ENCODE peak calls at places on chromosomes 4 and X, in seven cellular contexts. I, T, R, V, D, L and H are unnamed samples.

GRCh38 chr4:180160195-180160985 is 2082.8 kb upstream of the TENM3 start:
- DNase-seq in I (no peak), T (no peak), R (peak; percentile 23), V (peak; percentile 3), D (no peak), L (no peak), H (no peak)

GRCh38 chr4:38400946-38401345 is 263.1 kb upstream of the KLF3 start:
- DNase-seq in I (no peak), T (no peak), R (no peak), V (no peak), D (no peak), L (no peak), H (no peak)

GRCh38 chr4:173494013-173494970 is 35.7 kb downstream of the HAND2 start:
- DNase-seq in I (peak; percentile 69), T (peak; percentile 67), R (peak; percentile 62), V (peak; percentile 66), D (no peak), L (peak; percentile 65), H (peak; percentile 63)

GRCh38 chr4:17502764-17503163 is 9.1 kb downstream of the QDPR start:
- DNase-seq in I (no peak), T (no peak), R (peak; percentile 48), V (no peak), D (no peak), L (no peak), H (no peak)

GRCh38 chr4:53635697-53636483 is 44.6 kb upstream of the LNX1 start:
- DNase-seq in I (no peak), T (no peak), R (no peak), V (no peak), D (no peak), L (no peak), H (no peak)

GRCh38 chrX:107505223-107505622 is 55.8 kb downstream of the FRMPD3 start:
- DNase-seq in I (no peak), T (no peak), R (no peak), V (peak; percentile 1), D (no peak), L (no peak), H (no peak)

GRCh38 chr4:48341776-48342558 is 638 bp downstream of the SLAIN2 start:
- DNase-seq in I (peak; percentile 45), T (peak; percentile 57), R (peak; percentile 28), V (no peak), D (peak; percentile 58), L (peak; percentile 55), H (peak; percentile 76)

GRCh38 chrX:129872524-129872923 is 28.8 kb upstream of the ZDHHC9 start:
- DNase-seq in I (no peak), T (no peak), R (no peak), V (no peak), D (no peak), L (no peak), H (no peak)

GRCh38 chr4:75344915-75345314 is 169.3 kb downstream of the RCHY1 start:
- DNase-seq in I (no peak), T (no peak), R (peak; percentile 92), V (no peak), D (no peak), L (no peak), H (no peak)

GRCh38 chr4:177064116-177064515 is 245.6 kb upstream of the NEIL3 start:
- DNase-seq in I (no peak), T (no peak), R (no peak), V (no peak), D (no peak), L (no peak), H (no peak)

GRCh38 chr4:100268807-100269206 is 78.5 kb upstream of the DDIT4L start:
- DNase-seq in I (no peak), T (no peak), R (no peak), V (no peak), D (no peak), L (no peak), H (no peak)

GRCh38 chrX:137563681-137564651 is 2.0 kb upstream of the ZIC3 start:
- DNase-seq in I (no peak), T (no peak), R (no peak), V (no peak), D (no peak), L (no peak), H (no peak)

GRCh38 chr4:98092833-98093439 is 50.3 kb downstream of the STPG2 start:
- DNase-seq in I (no peak), T (no peak), R (peak; percentile 2), V (peak; percentile 9), D (no peak), L (no peak), H (no peak)

GRCh38 chr4:179981161-179981560 is 2262.0 kb upstream of the TENM3 start:
- DNase-seq in I (no peak), T (no peak), R (no peak), V (no peak), D (no peak), L (no peak), H (no peak)

GRCh38 chrX:126165721-126166401 is at the start of gene DCAF12L2:
- DNase-seq in I (no peak), T (no peak), R (no peak), V (no peak), D (no peak), L (no peak), H (peak; percentile 11)

GRCh38 chrX:21972721-21973120 is 32.2 kb downstream of the SMS start:
- DNase-seq in I (no peak), T (no peak), R (peak; percentile 83), V (no peak), D (no peak), L (no peak), H (no peak)

GRCh38 chr4:100986360-100986868 is 360.9 kb downstream of the PPP3CA start:
- DNase-seq in I (no peak), T (peak; percentile 12), R (no peak), V (peak; percentile 7), D (no peak), L (no peak), H (peak; percentile 56)

GRCh38 chr4:76251448-76252270 is at the start of gene FAM47E:
- DNase-seq in I (peak; percentile 89), T (peak; percentile 93), R (peak; percentile 6), V (peak; percentile 57), D (peak; percentile 92), L (peak; percentile 88), H (peak; percentile 94)

GRCh38 chrX:42530027-42530426 is 247.9 kb downstream of the PPP1R2C start:
- DNase-seq in I (no peak), T (no peak), R (peak; percentile 28), V (no peak), D (no peak), L (no peak), H (no peak)

GRCh38 chr4:151721466-151721865 is 39.3 kb downstream of the GATB start:
- DNase-seq in I (no peak), T (no peak), R (no peak), V (no peak), D (no peak), L (no peak), H (no peak)

GRCh38 chrX:38004046-38004445 is 2.3 kb upstream of the SYTL5 start:
- DNase-seq in I (no peak), T (no peak), R (no peak), V (no peak), D (no peak), L (no peak), H (no peak)

GRCh38 chr4:68175562-68176155 is 46.0 kb upstream of the TMPRSS11F start:
- DNase-seq in I (no peak), T (peak; percentile 19), R (peak; percentile 51), V (peak; percentile 44), D (no peak), L (no peak), H (no peak)

GRCh38 chr4:69098470-69098869 is 2.2 kb downstream of the UGT2B7 start:
- DNase-seq in I (no peak), T (peak; percentile 35), R (no peak), V (peak; percentile 93), D (no peak), L (peak; percentile 29), H (no peak)

GRCh38 chr4:54661156-54661555 is 3.4 kb downstream of the KIT start:
- DNase-seq in I (no peak), T (no peak), R (peak; percentile 39), V (no peak), D (no peak), L (no peak), H (no peak)

GRCh38 chr4:187084696-187085095 is 361.0 kb upstream of the FAT1 start:
- DNase-seq in I (no peak), T (no peak), R (no peak), V (no peak), D (no peak), L (no peak), H (no peak)

GRCh38 chrX:71177327-71177726 is 32.7 kb downstream of the NLGN3 start:
- DNase-seq in I (no peak), T (no peak), R (no peak), V (peak; percentile 14), D (no peak), L (no peak), H (no peak)

GRCh38 chr4:13543648-13544555 is at the start of gene NKX3-2:
- DNase-seq in I (no peak), T (no peak), R (peak; percentile 20), V (no peak), D (no peak), L (no peak), H (no peak)

GRCh38 chrX:2748171-2748814 is 3.5 kb upstream of the XG start:
- DNase-seq in I (no peak), T (no peak), R (no peak), V (no peak), D (no peak), L (no peak), H (no peak)

GRCh38 chr4:184817494-184818215 is 8.1 kb downstream of the ACSL1 start:
- DNase-seq in I (no peak), T (no peak), R (no peak), V (no peak), D (no peak), L (no peak), H (no peak)

GRCh38 chr4:73585345-73585744 is 34.9 kb downstream of the RASSF6 start:
- DNase-seq in I (no peak), T (no peak), R (no peak), V (no peak), D (no peak), L (no peak), H (no peak)
- H3K27ac ChIP-seq in I (no peak overlapping the region), T (no peak overlapping the region), R (no peak overlapping the region), V (no peak overlapping the region), D (no peak overlapping the region), L (no peak overlapping the region), H (no peak overlapping the region)

GRCh38 chrX:40735318-40736169 is at the start of gene MED14:
- DNase-seq in I (peak; percentile 92), T (peak; percentile 85), R (peak; percentile 83), V (peak; percentile 83), D (peak; percentile 69), L (peak; percentile 86), H (peak; percentile 96)
- TF ChIP-seq POLR2A in I (peak; percentile 48), T (peak; percentile 51), R (peak; percentile 88), V (peak; percentile 71), D (no peak), L (no peak), H (peak; percentile 64)

DNA sequence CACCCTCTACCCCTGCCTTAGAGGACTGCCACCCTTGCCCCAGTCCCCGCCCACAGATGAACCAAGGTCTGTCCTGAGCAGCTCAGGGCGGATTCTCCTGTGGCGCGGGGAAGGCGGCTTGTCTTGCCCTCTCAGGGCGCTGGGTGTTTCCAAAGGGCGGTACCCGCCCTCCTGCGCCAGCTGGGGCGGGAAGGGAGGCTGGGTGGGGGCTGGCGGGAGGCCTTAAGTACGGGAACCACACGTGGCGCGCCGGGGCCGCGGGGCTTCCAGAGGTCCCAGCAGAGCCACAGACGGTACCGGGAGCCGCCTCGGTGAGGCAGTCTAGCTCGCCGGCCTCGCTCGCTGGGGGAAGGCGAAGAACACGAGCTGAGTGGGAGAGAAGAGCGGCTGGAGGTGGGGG is 361.1 kb downstream of the MID1IP1 start:
- DNase-seq in I (no peak), T (peak; percentile 26), R (no peak), V (no peak), D (no peak), L (no peak), H (no peak)
- H3K27ac ChIP-seq in I (no peak overlapping the region), T (no peak overlapping the region), R (no peak overlapping the region), V (no peak overlapping the region), D (no peak overlapping the region), L (no peak overlapping the region), H (no peak overlapping the region)

GRCh38 chrX:153972368-153973126 is at the start of gene TMEM187:
- DNase-seq in I (peak; percentile 84), T (peak; percentile 90), R (peak; percentile 84), V (peak; percentile 84), D (peak; percentile 77), L (peak; percentile 88), H (peak; percentile 93)
- TF ChIP-seq POLR2A in I (peak; percentile 13), T (peak; percentile 37), R (peak; percentile 45), V (no peak), D (peak; percentile 26), L (no peak), H (peak; percentile 69)